ENCODE peak calls at places on chromosomes 11 and 22, in seven cellular contexts. Y is activated naive CD8-positive, alpha-beta T cell treated with anti-CD3 and anti-CD28 coated beads, Interleukin-2, amount 50 U/mL, for 24 hours; W is RWPE1; T is erythroblast; D is natural killer cell; N is AG20443; F is glomerular endothelial cell. U is an unnamed sample.

GRCh38 chr22:19877626-19878339 is 23.1 kb upstream of the GNB1L start:
- DNase-seq in Y (no peak), W (no peak), T (no peak), D (no peak), N (no peak), F (no peak), U (no peak)

GRCh38 chr22:40721266-40721665 is 42.0 kb downstream of the MCHR1 start:
- DNase-seq in Y (no peak), W (no peak), T (no peak), D (no peak), N (peak; percentile 39), F (no peak), U (peak; percentile 9)

GRCh38 chr11:120706257-120706656 is 194.7 kb downstream of the GRIK4 start:
- DNase-seq in Y (no peak), W (no peak), T (no peak), D (no peak), N (no peak), F (no peak), U (no peak)

GRCh38 chr11:31956310-31956709 is 134.6 kb upstream of the RCN1 start:
- DNase-seq in Y (no peak), W (no peak), T (no peak), D (no peak), N (peak; percentile 30), F (no peak), U (no peak)

GRCh38 chr11:32435152-32435480 is 223 bp downstream of the WT1 start:
- DNase-seq in Y (peak; percentile 6), W (no peak), T (no peak), D (no peak), N (no peak), F (no peak), U (no peak)

GRCh38 chr11:77819921-77820564 is 479 bp downstream of the RSF1 start:
- DNase-seq in Y (peak; percentile 48), W (peak; percentile 51), T (peak; percentile 64), D (peak; percentile 45), N (peak; percentile 35), F (no peak), U (peak; percentile 67)

GRCh38 chr22:38136607-38137006 is 26.1 kb upstream of the BAIAP2L2 start:
- DNase-seq in Y (no peak), W (no peak), T (no peak), D (no peak), N (no peak), F (no peak), U (no peak)

GRCh38 chr11:76013526-76013925 is 192.8 kb downstream of the WNT11 start:
- DNase-seq in Y (no peak), W (no peak), T (no peak), D (no peak), N (no peak), F (no peak), U (no peak)

GRCh38 chr11:134742956-134743808 is 331.1 kb upstream of the B3GAT1 start:
- DNase-seq in Y (no peak), W (no peak), T (peak; percentile 17), D (no peak), N (no peak), F (no peak), U (no peak)

GRCh38 chr22:48358886-48359612 is 1468.6 kb downstream of the BRD1 start:
- DNase-seq in Y (no peak), W (no peak), T (no peak), D (no peak), N (no peak), F (no peak), U (peak; percentile 35)

GRCh38 chr22:27771637-27772369 is 29.8 kb downstream of the MN1 start:
- DNase-seq in Y (no peak), W (no peak), T (no peak), D (no peak), N (no peak), F (no peak), U (no peak)

GRCh38 chr11:17613428-17613962 is 66.4 kb downstream of the OTOG start:
- DNase-seq in Y (no peak), W (no peak), T (no peak), D (no peak), N (no peak), F (no peak), U (no peak)

GRCh38 chr22:46063861-46064235 is 86.5 kb upstream of the PPARA start:
- DNase-seq in Y (no peak), W (no peak), T (no peak), D (no peak), N (peak; percentile 12), F (no peak), U (no peak)

GRCh38 chr11:44572884-44573283 is 7.4 kb downstream of the CD82 start:
- DNase-seq in Y (peak; percentile 62), W (no peak), T (no peak), D (no peak), N (no peak), F (no peak), U (no peak)

GRCh38 chr11:117226388-117227385 is 5.2 kb downstream of the PCSK7 start:
- DNase-seq in Y (peak; percentile 20), W (peak; percentile 62), T (peak; percentile 85), D (no peak), N (peak; percentile 75), F (peak; percentile 50), U (no peak)

GRCh38 chr22:35306350-35306967 is 6.8 kb downstream of the TOM1 start:
- DNase-seq in Y (no peak), W (no peak), T (no peak), D (no peak), N (no peak), F (peak; percentile 23), U (no peak)

GRCh38 chr11:118883368-118884071 is at the start of gene CXCR5:
- DNase-seq in Y (peak; percentile 57), W (no peak), T (no peak), D (no peak), N (no peak), F (no peak), U (peak; percentile 46)